ENCODE peak calls at places on chromosomes 5 and 9, in seven cellular contexts. One of them, this sample, is unnamed.

GRCh38 chr5:33692983-33693382 is 198.8 kb downstream of the ADAMTS12 start:
- DNase-seq in Caco-2: no peak
- DNase-seq in dorsolateral prefrontal cortex: no peak
- DNase-seq in GM20000: no peak
- DNase-seq in EL: peak; percentile 26
- DNase-seq in immature natural killer cell: no peak
- DNase-seq in hepatic stellate cell: no peak
- DNase-seq in this sample: no peak

GRCh38 chr9:37503736-37504135 is 18.0 kb downstream of the POLR1E start:
- DNase-seq in Caco-2: no peak
- DNase-seq in dorsolateral prefrontal cortex: no peak
- DNase-seq in GM20000: no peak
- DNase-seq in EL: peak; percentile 32
- DNase-seq in immature natural killer cell: peak; percentile 88
- DNase-seq in hepatic stellate cell: no peak
- DNase-seq in this sample: no peak

GRCh38 chr5:138754699-138755057 is 1.5 kb downstream of the CTNNA1 start:
- DNase-seq in Caco-2: no peak
- DNase-seq in dorsolateral prefrontal cortex: no peak
- DNase-seq in GM20000: no peak
- DNase-seq in EL: peak; percentile 56
- DNase-seq in immature natural killer cell: no peak
- DNase-seq in hepatic stellate cell: no peak
- DNase-seq in this sample: no peak

GRCh38 chr9:81827616-81828296 is 100.5 kb upstream of the SPATA31D4 start:
- DNase-seq in Caco-2: no peak
- DNase-seq in dorsolateral prefrontal cortex: no peak
- DNase-seq in GM20000: no peak
- DNase-seq in EL: no peak
- DNase-seq in immature natural killer cell: no peak
- DNase-seq in hepatic stellate cell: no peak
- DNase-seq in this sample: no peak

GRCh38 chr9:100879884-100880283 is 148.6 kb upstream of the PLPPR1 start:
- DNase-seq in Caco-2: no peak
- DNase-seq in dorsolateral prefrontal cortex: no peak
- DNase-seq in GM20000: no peak
- DNase-seq in EL: no peak
- DNase-seq in immature natural killer cell: no peak
- DNase-seq in hepatic stellate cell: no peak
- DNase-seq in this sample: no peak

GRCh38 chr9:72577212-72577753 is 55.9 kb downstream of the TMC1 start:
- DNase-seq in Caco-2: no peak
- DNase-seq in dorsolateral prefrontal cortex: no peak
- DNase-seq in GM20000: no peak
- DNase-seq in EL: peak; percentile 86
- DNase-seq in immature natural killer cell: no peak
- DNase-seq in hepatic stellate cell: peak; percentile 43
- DNase-seq in this sample: peak; percentile 46

GRCh38 chr9:130172161-130172857 is at the start of gene NCS1:
- DNase-seq in Caco-2: peak; percentile 78
- DNase-seq in dorsolateral prefrontal cortex: peak; percentile 64
- DNase-seq in GM20000: peak; percentile 85
- DNase-seq in EL: peak; percentile 74
- DNase-seq in immature natural killer cell: peak; percentile 48
- DNase-seq in hepatic stellate cell: peak; percentile 96
- DNase-seq in this sample: peak; percentile 22

GRCh38 chr5:159975462-159976019 is 33.4 kb upstream of the TTC1 start:
- DNase-seq in Caco-2: peak; percentile 13
- DNase-seq in dorsolateral prefrontal cortex: no peak
- DNase-seq in GM20000: no peak
- DNase-seq in EL: peak; percentile 98
- DNase-seq in immature natural killer cell: no peak
- DNase-seq in hepatic stellate cell: peak; percentile 93
- DNase-seq in this sample: peak; percentile 77